ENCODE peak calls at places on chromosomes 1 and 21, in five cellular contexts. L is ovary; S is fibroblast of lung; K is heart right ventricle; H is activated CD4-positive, alpha-beta T cell treated with anti-CD3 and anti-CD28 coated beads, Interleukin-2, amount 10 ng/mL, durations not matched to agents 7 days and 5 days. Y is an unnamed sample.

GRCh38 chr1:233105225-233105624 is 154.8 kb downstream of the NTPCR start:
- DNase-seq in L (no peak), S (peak; percentile 84), K (no peak), H (no peak), Y (no peak)

GRCh38 chr1:7847599-7847998 is 5.3 kb downstream of the UTS2 start:
- DNase-seq in L (no peak), S (peak; percentile 90), K (no peak), H (no peak), Y (no peak)

GRCh38 chr1:198088360-198089071 is 68.3 kb upstream of the NEK7 start:
- DNase-seq in L (no peak), S (peak; percentile 73), K (no peak), H (peak; percentile 29), Y (peak; percentile 28)

GRCh38 chr1:226059709-226060108 is 2.8 kb upstream of the H3-3A start:
- DNase-seq in L (no peak), S (no peak), K (no peak), H (no peak), Y (no peak)

GRCh38 chr21:40043423-40043822 is 176.2 kb downstream of the PCP4 start:
- DNase-seq in L (no peak), S (no peak), K (no peak), H (no peak), Y (no peak)

GRCh38 chr1:160421881-160422280 is 21.5 kb downstream of the VANGL2 start:
- DNase-seq in L (no peak), S (no peak), K (no peak), H (no peak), Y (no peak)

GRCh38 chr21:29465528-29465927 is 166.8 kb downstream of the BACH1 start:
- DNase-seq in L (no peak), S (no peak), K (no peak), H (no peak), Y (no peak)

GRCh38 chr1:232499151-232499550 is 130.8 kb downstream of the SIPA1L2 start:
- DNase-seq in L (no peak), S (no peak), K (no peak), H (no peak), Y (no peak)

GRCh38 chr1:219058891-219059820 is 114.5 kb upstream of the LYPLAL1 start:
- DNase-seq in L (no peak), S (peak; percentile 13), K (no peak), H (no peak), Y (no peak)

GRCh38 chr1:17645512-17645911 is 106.0 kb downstream of the ARHGEF10L start:
- DNase-seq in L (no peak), S (no peak), K (no peak), H (no peak), Y (no peak)

GRCh38 chr1:221832617-221833016 is 90.7 kb upstream of the DUSP10 start:
- DNase-seq in L (no peak), S (peak; percentile 42), K (peak; percentile 59), H (no peak), Y (no peak)

GRCh38 chr1:180444522-180444921 is 57.9 kb downstream of the ACBD6 start:
- DNase-seq in L (no peak), S (no peak), K (no peak), H (no peak), Y (no peak)

GRCh38 chr1:219144659-219145313 is 28.9 kb upstream of the LYPLAL1 start:
- DNase-seq in L (no peak), S (no peak), K (no peak), H (no peak), Y (no peak)

GRCh38 chr1:3051270-3052268 is 17.4 kb upstream of the PRDM16 start:
- DNase-seq in L (no peak), S (no peak), K (no peak), H (no peak), Y (no peak)

GRCh38 chr1:46480959-46481646 is 8.5 kb upstream of the DMBX1 start:
- DNase-seq in L (peak; percentile 57), S (no peak), K (no peak), H (no peak), Y (no peak)

GRCh38 chr1:225809842-225810578 is at the start of gene EPHX1:
- DNase-seq in L (peak; percentile 93), S (peak; percentile 86), K (peak; percentile 91), H (peak; percentile 75), Y (peak; percentile 92)

GRCh38 chr1:190477687-190478192 is at the start of gene BRINP3:
- DNase-seq in L (no peak), S (no peak), K (no peak), H (no peak), Y (no peak)

GRCh38 chr1:29392486-29393450 is 156.4 kb downstream of the PTPRU start:
- DNase-seq in L (no peak), S (no peak), K (no peak), H (no peak), Y (peak; percentile 1)

GRCh38 chr21:44262338-44263048 is 796 bp upstream of the DNMT3L start:
- DNase-seq in L (no peak), S (no peak), K (no peak), H (no peak), Y (no peak)

GRCh38 chr1:230332429-230333088 is 93.6 kb downstream of the PGBD5 start:
- DNase-seq in L (no peak), S (no peak), K (no peak), H (no peak), Y (no peak)

GRCh38 chr1:178494569-178494971 is 2.2 kb downstream of the CLEC20A start:
- DNase-seq in L (no peak), S (no peak), K (no peak), H (no peak), Y (no peak)

GRCh38 chr1:117632269-117633067 is 26.6 kb downstream of the TENT5C start:
- DNase-seq in L (no peak), S (no peak), K (no peak), H (no peak), Y (peak; percentile 82)

GRCh38 chr1:181676269-181676668 is 193.0 kb downstream of the CACNA1E start:
- DNase-seq in L (no peak), S (peak; percentile 23), K (no peak), H (no peak), Y (peak; percentile 47)

GRCh38 chr1:93740601-93741031 is 59.0 kb upstream of the BCAR3 start:
- DNase-seq in L (no peak), S (peak; percentile 41), K (peak; percentile 46), H (no peak), Y (no peak)

GRCh38 chr1:68112835-68113243 is 62.4 kb upstream of the DIRAS3 start:
- DNase-seq in L (peak; percentile 75), S (peak; percentile 86), K (peak; percentile 30), H (no peak), Y (no peak)

GRCh38 chr1:38115682-38116187 is 69.1 kb upstream of the POU3F1 start:
- DNase-seq in L (no peak), S (no peak), K (no peak), H (no peak), Y (no peak)

GRCh38 chr1:229258031-229258850 is 12.7 kb upstream of the RAB4A start:
- DNase-seq in L (peak; percentile 59), S (peak; percentile 79), K (peak; percentile 67), H (peak; percentile 76), Y (peak; percentile 75)

GRCh38 chr1:91765293-91765692 is 120.7 kb downstream of the TGFBR3 start:
- DNase-seq in L (no peak), S (no peak), K (no peak), H (no peak), Y (no peak)

GRCh38 chr21:35940074-35940927 is 120.0 kb downstream of the SETD4 start:
- DNase-seq in L (peak; percentile 45), S (peak; percentile 87), K (peak; percentile 50), H (no peak), Y (peak; percentile 46)

GRCh38 chr1:6523566-6523965 is 30.7 kb downstream of the NOL9 start:
- DNase-seq in L (no peak), S (peak; percentile 44), K (no peak), H (no peak), Y (peak; percentile 50)

GRCh38 chr1:116087628-116088027 is 23.6 kb upstream of the MAB21L3 start:
- DNase-seq in L (no peak), S (no peak), K (no peak), H (no peak), Y (no peak)

GRCh38 chr21:36694041-36694515 is 4.8 kb upstream of the SIM2 start:
- DNase-seq in L (no peak), S (peak; percentile 52), K (no peak), H (no peak), Y (no peak)

GRCh38 chr1:53869454-53870117 is 20.0 kb downstream of the YIPF1 start:
- DNase-seq in L (no peak), S (no peak), K (no peak), H (no peak), Y (no peak)

GRCh38 chr1:9705337-9706098 is 54.0 kb downstream of the PIK3CD start:
- DNase-seq in L (no peak), S (no peak), K (no peak), H (no peak), Y (no peak)

GRCh38 chr1:89260042-89260441 is 12.6 kb downstream of the GBP5 start:
- DNase-seq in L (no peak), S (no peak), K (no peak), H (no peak), Y (no peak)

GRCh38 chr1:152566681-152567080 is at the start of gene LCE3E:
- DNase-seq in L (no peak), S (no peak), K (no peak), H (no peak), Y (no peak)

GRCh38 chr1:38129971-38130370 is 83.4 kb upstream of the POU3F1 start:
- DNase-seq in L (no peak), S (no peak), K (no peak), H (no peak), Y (no peak)

GRCh38 chr1:33181038-33181861 is 593 bp downstream of the TRIM62 start:
- DNase-seq in L (peak; percentile 77), S (peak; percentile 34), K (peak; percentile 60), H (peak; percentile 42), Y (peak; percentile 41)

GRCh38 chr1:64471724-64472276 is 1.9 kb downstream of the CACHD1 start:
- DNase-seq in L (no peak), S (peak; percentile 24), K (no peak), H (no peak), Y (no peak)

GRCh38 chr1:108585343-108585742 is 25.4 kb downstream of the EEIG2 start:
- DNase-seq in L (no peak), S (no peak), K (no peak), H (no peak), Y (no peak)